ENCODE peak calls at places on chromosomes 11 and 22, in ten cellular contexts. P, E, C, R, N, D, Z, V, W and X are unnamed samples.

GRCh38 chr22:23183107-23183698 is 2.9 kb downstream of the BCR start:
- DNase-seq in P (no peak), E (peak), C (peak), R (no peak), N (peak), D (no peak), Z (peak), V (peak), W (no peak), X (no peak)

GRCh38 chr11:82775736-82776346 is 42.2 kb upstream of the FAM181B start:
- DNase-seq in P (no peak), E (peak), C (peak), R (peak), N (peak), D (no peak), Z (peak), V (peak), W (no peak), X (no peak)

GRCh38 chr11:48150213-48150612 is 66.4 kb upstream of the OR4B1 start:
- DNase-seq in P (no peak), E (peak), C (peak), R (no peak), N (no peak), D (no peak), Z (no peak), V (peak), W (no peak), X (no peak)

GRCh38 chr11:491358-491757 is 15.7 kb downstream of the RNH1 start:
- DNase-seq in P (no peak), E (no peak), C (no peak), R (no peak), N (no peak), D (no peak), Z (no peak), V (no peak), W (no peak), X (no peak)

GRCh38 chr22:29334696-29335344 is 19.3 kb upstream of the RASL10A start:
- DNase-seq in P (no peak), E (no peak), C (no peak), R (no peak), N (no peak), D (no peak), Z (no peak), V (no peak), W (no peak), X (no peak)

GRCh38 chr11:66219846-66220565 is 48.4 kb upstream of the RAB1B start:
- DNase-seq in P (no peak), E (no peak), C (no peak), R (no peak), N (no peak), D (no peak), Z (no peak), V (no peak), W (no peak), X (no peak)

GRCh38 chr22:26631282-26631681 is 9.5 kb downstream of the CRYBA4 start:
- DNase-seq in P (no peak), E (no peak), C (no peak), R (no peak), N (no peak), D (no peak), Z (no peak), V (no peak), W (no peak), X (no peak)

GRCh38 chr11:5196731-5197130 is 3.8 kb downstream of the OR51V1 start:
- DNase-seq in P (no peak), E (no peak), C (peak), R (no peak), N (no peak), D (no peak), Z (peak), V (no peak), W (no peak), X (no peak)

GRCh38 chr11:1199689-1200610 is 22.9 kb upstream of the MUC5B start:
- DNase-seq in P (no peak), E (peak), C (no peak), R (no peak), N (no peak), D (no peak), Z (no peak), V (no peak), W (no peak), X (no peak)

GRCh38 chr11:6202036-6202435 is 3.0 kb downstream of the OR52W1 start:
- DNase-seq in P (no peak), E (no peak), C (peak), R (no peak), N (no peak), D (no peak), Z (no peak), V (peak), W (no peak), X (no peak)

GRCh38 chr11:47057374-47057773 is 119.3 kb downstream of the ARFGAP2 start:
- DNase-seq in P (no peak), E (no peak), C (peak), R (no peak), N (no peak), D (no peak), Z (no peak), V (peak), W (no peak), X (no peak)

GRCh38 chr11:117942255-117942654 is 13.1 kb upstream of the TMPRSS13 start:
- DNase-seq in P (no peak), E (no peak), C (no peak), R (no peak), N (no peak), D (no peak), Z (no peak), V (no peak), W (no peak), X (no peak)